ENCODE peak calls at places on chromosomes 11 and 22, in six cellular contexts. K, P, A, S, J and G are unnamed samples.

GRCh38 chr11:128902515-128903066 is 11.4 kb downstream of the KCNJ5 start:
- DNase-seq in P (peak; percentile 20), A (peak; percentile 55), K (peak; percentile 14), S (no peak), J (no peak), G (peak; percentile 50)

GRCh38 chr11:64406221-64406946 is 47.4 kb downstream of the RPS6KA4 start:
- DNase-seq in K (peak; percentile 43), J (peak; percentile 38), A (peak; percentile 92), S (no peak), P (peak; percentile 25), G (no peak)

GRCh38 chr11:72038491-72038890 is 39.8 kb downstream of the IL18BP start:
- DNase-seq in K (peak; percentile 57), P (peak; percentile 75), A (peak; percentile 75), J (peak; percentile 84), S (peak; percentile 64), G (peak; percentile 78)

GRCh38 chr22:20159088-20159487 is 8.2 kb upstream of the CCDC188 start:
- DNase-seq in P (no peak), K (no peak), A (no peak), J (no peak), S (no peak), G (no peak)

GRCh38 chr11:80727315-80727714 is 1286.5 kb upstream of the TENM4 start:
- DNase-seq in J (peak; percentile 4), A (no peak), S (no peak), P (peak; percentile 29), K (no peak), G (no peak)

GRCh38 chr11:12276831-12277475 is 100.4 kb upstream of the PARVA start:
- DNase-seq in S (no peak), J (no peak), P (no peak), K (no peak), A (peak; percentile 53), G (no peak)

GRCh38 chr11:106990322-106990721 is 28.0 kb downstream of the GUCY1A2 start:
- DNase-seq in A (peak; percentile 66), P (no peak), K (no peak), S (no peak), J (peak; percentile 38), G (no peak)

GRCh38 chr11:96014234-96014633 is 90.3 kb upstream of the MTMR2 start:
- DNase-seq in J (peak; percentile 71), A (no peak), P (peak; percentile 49), K (no peak), S (no peak), G (peak; percentile 60)

GRCh38 chr11:5808500-5809121 is at the start of gene OR52N2:
- DNase-seq in P (peak; percentile 81), K (peak; percentile 62), J (peak; percentile 71), S (peak; percentile 53), A (peak; percentile 73), G (peak; percentile 65)

GRCh38 chr11:111697910-111698309 is 68.3 kb downstream of the PPP2R1B start:
- DNase-seq in A (no peak), J (no peak), P (no peak), S (no peak), K (no peak), G (no peak)
- H3K4me3 ChIP-seq in A (no peak overlapping the region), J (no peak overlapping the region), P (no peak overlapping the region), S (no peak overlapping the region), K (no peak overlapping the region), G (no peak overlapping the region)

GRCh38 chr11:110529043-110529442 is 99.3 kb downstream of the FDX1 start:
- DNase-seq in A (no peak), J (peak; percentile 24), P (peak; percentile 42), S (no peak), K (no peak), G (peak; percentile 16)
- TF ChIP-seq CTCF in A (peak; percentile 8), J (peak; percentile 57), P (peak; percentile 51), S (peak; percentile 8), K (no peak), G (peak; percentile 47)

DNA sequence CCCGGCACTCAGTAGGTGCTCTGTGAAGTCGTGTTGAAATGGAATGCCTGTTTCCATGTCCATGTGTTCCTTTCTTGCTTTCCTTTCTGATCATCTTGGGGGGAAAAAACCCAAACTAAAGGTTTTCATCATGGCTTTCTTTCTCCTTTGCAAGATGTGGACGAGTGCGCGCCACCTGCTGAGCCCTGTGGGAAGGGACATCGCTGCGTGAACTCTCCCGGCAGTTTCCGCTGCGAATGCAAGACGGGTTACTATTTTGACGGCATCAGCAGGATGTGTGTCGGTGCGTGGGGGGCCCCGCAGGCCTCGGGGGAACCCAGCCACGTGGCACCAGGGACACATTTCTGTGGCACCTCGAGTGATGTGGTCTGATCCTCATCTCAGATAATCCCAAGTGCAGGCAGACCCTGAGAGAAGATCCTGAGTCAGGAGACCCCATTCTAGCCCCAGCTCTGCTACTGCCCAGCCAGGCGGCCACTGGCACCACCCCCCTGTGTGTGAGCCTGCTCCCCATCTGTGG is 39.4 kb downstream of the FBLN1 start:
- DNase-seq in K (no peak), P (no peak), A (no peak), S (no peak), J (no peak), G (no peak)
- H3K4me3 ChIP-seq in K (no peak overlapping the region), P (no peak overlapping the region), A (no peak overlapping the region), S (no peak overlapping the region), J (no peak overlapping the region), G (no peak overlapping the region)

GRCh38 chr11:9606799-9607510 is 33.5 kb downstream of the WEE1 start:
- DNase-seq in A (no peak), J (no peak), K (no peak), P (no peak), S (no peak), G (no peak)
- TF ChIP-seq CTCF in A (no peak), J (no peak), K (no peak), P (no peak), S (no peak), G (no peak)